ENCODE peak calls at places on chromosomes 16 and 17, in four cellular contexts. One of them, this sample, is unnamed.

GRCh38 chr17:9241371-9241712 is 220.0 kb downstream of the NTN1 start:
- DNase-seq in lower leg skin: no peak
- DNase-seq in GM23338: no peak
- DNase-seq in esophagus squamous epithelium: no peak
- DNase-seq in this sample: peak

GRCh38 chr17:78343099-78343432 is 16.8 kb downstream of the SOCS3 start:
- DNase-seq in lower leg skin: peak
- DNase-seq in GM23338: peak
- DNase-seq in esophagus squamous epithelium: no peak
- DNase-seq in this sample: peak

GRCh38 chr17:79975498-79976134 is 60.1 kb downstream of the TBC1D16 start:
- DNase-seq in lower leg skin: peak
- DNase-seq in GM23338: no peak
- DNase-seq in esophagus squamous epithelium: no peak
- DNase-seq in this sample: no peak

GRCh38 chr16:68396481-68396880 is 51.8 kb downstream of the SMPD3 start:
- DNase-seq in lower leg skin: no peak
- DNase-seq in GM23338: peak
- DNase-seq in esophagus squamous epithelium: no peak
- DNase-seq in this sample: no peak

GRCh38 chr16:79897444-79898146 is 297.1 kb upstream of the MAF start:
- DNase-seq in lower leg skin: no peak
- DNase-seq in GM23338: no peak
- DNase-seq in esophagus squamous epithelium: no peak
- DNase-seq in this sample: peak

GRCh38 chr17:50167371-50167770 is 1.6 kb downstream of the SGCA start:
- DNase-seq in lower leg skin: no peak
- DNase-seq in GM23338: no peak
- DNase-seq in esophagus squamous epithelium: no peak
- DNase-seq in this sample: no peak

GRCh38 chr16:9362050-9362449 is 270.6 kb downstream of the HAPSTR1 start:
- DNase-seq in lower leg skin: no peak
- DNase-seq in GM23338: peak
- DNase-seq in esophagus squamous epithelium: no peak
- DNase-seq in this sample: no peak

GRCh38 chr17:17942846-17943245 is 29.4 kb downstream of the TOM1L2 start:
- DNase-seq in lower leg skin: no peak
- DNase-seq in GM23338: no peak
- DNase-seq in esophagus squamous epithelium: no peak
- DNase-seq in this sample: no peak

GRCh38 chr17:78255029-78255656 is 23.7 kb downstream of the TMEM235 start:
- DNase-seq in lower leg skin: no peak
- DNase-seq in GM23338: no peak
- DNase-seq in esophagus squamous epithelium: no peak
- DNase-seq in this sample: no peak

GRCh38 chr17:4007346-4008081 is 43.3 kb upstream of the ATP2A3 start:
- DNase-seq in lower leg skin: peak
- DNase-seq in GM23338: peak
- DNase-seq in esophagus squamous epithelium: no peak
- DNase-seq in this sample: no peak

GRCh38 chr16:83992624-83993023 is 24.6 kb downstream of the NECAB2 start:
- DNase-seq in lower leg skin: no peak
- DNase-seq in GM23338: no peak
- DNase-seq in esophagus squamous epithelium: no peak
- DNase-seq in this sample: peak

GRCh38 chr17:8611135-8611534 is 19.4 kb downstream of the MYH10 start:
- DNase-seq in lower leg skin: no peak
- DNase-seq in GM23338: no peak
- DNase-seq in esophagus squamous epithelium: no peak
- DNase-seq in this sample: no peak

GRCh38 chr17:43578699-43579569 is 32.8 kb upstream of the ETV4 start:
- DNase-seq in lower leg skin: no peak
- DNase-seq in GM23338: peak
- DNase-seq in esophagus squamous epithelium: no peak
- DNase-seq in this sample: no peak

GRCh38 chr16:894136-894535 is 76.6 kb downstream of the LMF1 start:
- DNase-seq in lower leg skin: no peak
- DNase-seq in GM23338: no peak
- DNase-seq in esophagus squamous epithelium: no peak
- DNase-seq in this sample: no peak

GRCh38 chr17:57366177-57366557 is 109.8 kb downstream of the MSI2 start:
- DNase-seq in lower leg skin: no peak
- DNase-seq in GM23338: no peak
- DNase-seq in esophagus squamous epithelium: no peak
- DNase-seq in this sample: no peak

GRCh38 chr16:69563605-69564580 is 1.9 kb upstream of the NFAT5 start:
- DNase-seq in lower leg skin: no peak
- DNase-seq in GM23338: peak
- DNase-seq in esophagus squamous epithelium: no peak
- DNase-seq in this sample: no peak

GRCh38 chr17:10790491-10791401 is 13.2 kb downstream of the TMEM238L start:
- DNase-seq in lower leg skin: no peak
- DNase-seq in GM23338: no peak
- DNase-seq in esophagus squamous epithelium: no peak
- DNase-seq in this sample: no peak

GRCh38 chr17:74832421-74832820 is 27.3 kb downstream of the GRIN2C start:
- DNase-seq in lower leg skin: no peak
- DNase-seq in GM23338: no peak
- DNase-seq in esophagus squamous epithelium: no peak
- DNase-seq in this sample: no peak

GRCh38 chr17:44022246-44022645 is 7.5 kb upstream of the TMEM101 start:
- DNase-seq in lower leg skin: no peak
- DNase-seq in GM23338: no peak
- DNase-seq in esophagus squamous epithelium: no peak
- DNase-seq in this sample: no peak

GRCh38 chr17:29445844-29446243 is 55.7 kb downstream of the TAOK1 start:
- DNase-seq in lower leg skin: no peak
- DNase-seq in GM23338: no peak
- DNase-seq in esophagus squamous epithelium: no peak
- DNase-seq in this sample: no peak

GRCh38 chr17:42323268-42323773 is 35.0 kb downstream of the STAT5A start:
- DNase-seq in lower leg skin: no peak
- DNase-seq in GM23338: no peak
- DNase-seq in esophagus squamous epithelium: no peak
- DNase-seq in this sample: no peak

GRCh38 chr16:57970971-57971370 is at the start of gene CNGB1:
- DNase-seq in lower leg skin: no peak
- DNase-seq in GM23338: no peak
- DNase-seq in esophagus squamous epithelium: no peak
- DNase-seq in this sample: no peak

GRCh38 chr17:66304304-66305174 is 2.1 kb downstream of the PRKCA start:
- DNase-seq in lower leg skin: no peak
- DNase-seq in GM23338: peak
- DNase-seq in esophagus squamous epithelium: no peak
- DNase-seq in this sample: no peak

GRCh38 chr16:84840687-84841627 is 21.2 kb downstream of the CRISPLD2 start:
- DNase-seq in lower leg skin: no peak
- DNase-seq in GM23338: no peak
- DNase-seq in esophagus squamous epithelium: no peak
- DNase-seq in this sample: no peak

GRCh38 chr17:78967782-78968362 is 11.9 kb downstream of the LGALS3BP start:
- DNase-seq in lower leg skin: no peak
- DNase-seq in GM23338: no peak
- DNase-seq in esophagus squamous epithelium: no peak
- DNase-seq in this sample: no peak

GRCh38 chr17:74744349-74744713 is 4.1 kb upstream of the NHERF1 start:
- DNase-seq in lower leg skin: no peak
- DNase-seq in GM23338: no peak
- DNase-seq in esophagus squamous epithelium: no peak
- DNase-seq in this sample: no peak

GRCh38 chr16:85524630-85525463 is 88.3 kb upstream of the GSE1 start:
- DNase-seq in lower leg skin: no peak
- DNase-seq in GM23338: no peak
- DNase-seq in esophagus squamous epithelium: no peak
- DNase-seq in this sample: peak

GRCh38 chr17:57455063-57455914 is 199.0 kb downstream of the MSI2 start:
- DNase-seq in lower leg skin: no peak
- DNase-seq in GM23338: no peak
- DNase-seq in esophagus squamous epithelium: no peak
- DNase-seq in this sample: peak

GRCh38 chr16:85085721-85086120 is 26.6 kb downstream of the CIBAR2 start:
- DNase-seq in lower leg skin: no peak
- DNase-seq in GM23338: no peak
- DNase-seq in esophagus squamous epithelium: no peak
- DNase-seq in this sample: no peak

GRCh38 chr17:40793800-40794199 is 6.0 kb downstream of the KRT28 start:
- DNase-seq in lower leg skin: no peak
- DNase-seq in GM23338: no peak
- DNase-seq in esophagus squamous epithelium: no peak
- DNase-seq in this sample: no peak

GRCh38 chr16:64654137-64654652 is 467.7 kb downstream of the CDH11 start:
- DNase-seq in lower leg skin: no peak
- DNase-seq in GM23338: no peak
- DNase-seq in esophagus squamous epithelium: no peak
- DNase-seq in this sample: peak

GRCh38 chr16:13909872-13910303 is 10.1 kb upstream of the ERCC4 start:
- DNase-seq in lower leg skin: no peak
- DNase-seq in GM23338: no peak
- DNase-seq in esophagus squamous epithelium: no peak
- DNase-seq in this sample: peak

GRCh38 chr16:16021988-16022682 is 72.7 kb downstream of the ABCC1 start:
- DNase-seq in lower leg skin: peak
- DNase-seq in GM23338: no peak
- DNase-seq in esophagus squamous epithelium: peak
- DNase-seq in this sample: peak

GRCh38 chr16:66741971-66742396 is 9.4 kb downstream of the DYNC1LI2 start:
- DNase-seq in lower leg skin: no peak
- DNase-seq in GM23338: no peak
- DNase-seq in esophagus squamous epithelium: no peak
- DNase-seq in this sample: peak
- H3K4me3 ChIP-seq in lower leg skin: no peak
- H3K4me3 ChIP-seq in GM23338: no peak
- H3K4me3 ChIP-seq in esophagus squamous epithelium: no peak
- H3K4me3 ChIP-seq in this sample: no peak

GRCh38 chr16:27368358-27368722 is 33.6 kb upstream of the IL21R start:
- DNase-seq in lower leg skin: no peak
- DNase-seq in GM23338: no peak
- DNase-seq in esophagus squamous epithelium: no peak
- DNase-seq in this sample: no peak
- TF ChIP-seq CTCF in lower leg skin: no peak
- TF ChIP-seq CTCF in GM23338: no peak
- TF ChIP-seq CTCF in esophagus squamous epithelium: no peak
- TF ChIP-seq CTCF in this sample: no peak

DNA sequence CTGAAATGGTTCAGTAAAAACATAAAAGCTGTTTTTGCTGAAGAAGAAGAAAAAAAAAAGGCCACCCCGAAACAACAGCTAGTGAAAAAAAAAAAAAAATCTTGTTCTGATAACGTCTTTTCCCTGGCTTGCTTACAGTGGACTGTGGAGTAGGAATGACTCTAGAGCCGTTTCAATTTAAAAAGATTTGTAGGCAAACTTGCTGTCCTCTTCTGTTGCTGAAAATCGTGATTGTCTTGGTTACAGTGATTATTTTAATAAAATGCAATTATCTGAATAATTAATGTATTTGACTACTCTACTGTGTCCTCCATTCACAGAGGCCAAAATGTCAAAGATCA is 190.6 kb upstream of the TBX2 start:
- DNase-seq in lower leg skin: no peak
- DNase-seq in GM23338: no peak
- DNase-seq in esophagus squamous epithelium: no peak
- DNase-seq in this sample: no peak
- H3K4me3 ChIP-seq in lower leg skin: no peak
- H3K4me3 ChIP-seq in GM23338: no peak
- H3K4me3 ChIP-seq in esophagus squamous epithelium: no peak
- H3K4me3 ChIP-seq in this sample: no peak

DNA sequence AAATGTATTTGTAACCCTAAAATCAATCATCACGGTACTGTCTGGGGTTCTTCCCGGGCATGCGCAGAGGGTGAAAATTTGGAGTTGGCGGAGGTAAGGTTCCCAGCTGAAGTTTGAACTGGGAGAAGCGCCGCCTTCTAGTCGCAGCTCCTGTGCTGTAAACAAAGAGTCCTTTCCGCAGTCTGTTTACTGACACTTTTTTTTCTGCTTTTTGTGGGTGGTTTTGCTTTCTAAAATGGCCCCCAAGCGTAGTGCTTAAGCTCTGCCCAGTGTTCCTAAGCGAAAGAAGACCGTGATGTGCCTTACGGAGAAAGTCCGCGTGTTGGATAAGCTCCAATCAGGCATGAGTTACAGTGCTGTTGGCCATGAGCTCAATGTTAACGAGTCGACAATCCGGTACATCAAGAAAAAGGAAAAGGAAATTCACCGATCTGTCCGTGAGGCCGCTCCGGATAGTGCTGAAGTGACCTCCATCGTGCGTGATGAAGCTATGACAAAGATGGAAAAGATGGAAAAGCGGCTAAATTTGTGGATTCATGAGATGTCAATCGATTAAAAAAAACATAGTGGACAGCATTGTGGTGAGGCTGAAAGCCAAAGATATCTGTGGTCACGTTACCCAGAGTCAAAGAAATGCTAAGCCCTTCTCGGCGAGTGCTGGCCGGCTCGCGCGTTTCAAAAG is 570 bp upstream of the CFDP1 start:
- DNase-seq in lower leg skin: peak
- DNase-seq in GM23338: peak
- DNase-seq in esophagus squamous epithelium: no peak
- DNase-seq in this sample: peak
- TF ChIP-seq CTCF in lower leg skin: no peak
- TF ChIP-seq CTCF in GM23338: no peak
- TF ChIP-seq CTCF in esophagus squamous epithelium: no peak
- TF ChIP-seq CTCF in this sample: no peak

GRCh38 chr17:83194761-83195329 is 115.4 kb downstream of the METRNL start:
- DNase-seq in lower leg skin: no peak
- DNase-seq in GM23338: no peak
- DNase-seq in esophagus squamous epithelium: no peak
- DNase-seq in this sample: no peak
- H3K4me3 ChIP-seq in lower leg skin: no peak
- H3K4me3 ChIP-seq in GM23338: no peak
- H3K4me3 ChIP-seq in esophagus squamous epithelium: no peak
- H3K4me3 ChIP-seq in this sample: no peak